ENCODE peak calls at places on chromosome 10, in eight cellular contexts. P is pancreas, Q is GM20000, Z is cardiac muscle cell, M is H9, Y is fibroblast of lung, A is astrocyte of the spinal cord, H is mesothelial cell of epicardium. V is an unnamed sample.

GRCh38 chr10:86960003-86960862 is 1.8 kb downstream of the SNCG start:
- DNase-seq in P (no peak), Q (peak), Z (peak), M (peak), Y (peak), A (peak), H (no peak), V (peak)

GRCh38 chr10:43137971-43138756 is at the start of gene CSGALNACT2:
- DNase-seq in P (peak), Q (peak), Z (peak), M (peak), Y (peak), A (peak), H (peak), V (peak)

GRCh38 chr10:43700306-43700705 is 51.6 kb upstream of the ZNF32 start:
- DNase-seq in P (no peak), Q (no peak), Z (peak), M (no peak), Y (peak), A (no peak), H (no peak), V (peak)

GRCh38 chr10:88754272-88754671 is 5.5 kb upstream of the LIPN start:
- DNase-seq in P (no peak), Q (no peak), Z (peak), M (no peak), Y (peak), A (peak), H (no peak), V (peak)

GRCh38 chr10:76190871-76191270 is 759.4 kb downstream of the LRMDA start:
- DNase-seq in P (no peak), Q (no peak), Z (no peak), M (no peak), Y (peak), A (no peak), H (no peak), V (no peak)

GRCh38 chr10:102652170-102652926 is 8.1 kb downstream of the TRIM8 start:
- DNase-seq in P (no peak), Q (peak), Z (no peak), M (no peak), Y (no peak), A (no peak), H (no peak), V (no peak)

GRCh38 chr10:72009430-72010081 is 45.4 kb downstream of the CHST3 start:
- DNase-seq in P (peak), Q (no peak), Z (peak), M (no peak), Y (peak), A (peak), H (peak), V (peak)

GRCh38 chr10:132648871-132649528 is 111.4 kb downstream of the INPP5A start:
- DNase-seq in P (no peak), Q (no peak), Z (no peak), M (no peak), Y (no peak), A (no peak), H (no peak), V (no peak)

GRCh38 chr10:132916956-132917666 is 25.3 kb downstream of the CFAP46 start:
- DNase-seq in P (no peak), Q (no peak), Z (no peak), M (no peak), Y (no peak), A (no peak), H (peak), V (no peak)

GRCh38 chr10:70540789-70541360 is 61.7 kb downstream of the PRF1 start:
- DNase-seq in P (no peak), Q (no peak), Z (no peak), M (no peak), Y (no peak), A (no peak), H (no peak), V (no peak)

GRCh38 chr10:43202224-43202656 is 64.0 kb downstream of the CSGALNACT2 start:
- DNase-seq in P (peak), Q (peak), Z (peak), M (peak), Y (no peak), A (no peak), H (no peak), V (no peak)

GRCh38 chr10:93926613-93927012 is 32.8 kb downstream of the SLC35G1 start:
- DNase-seq in P (no peak), Q (no peak), Z (no peak), M (no peak), Y (peak), A (no peak), H (no peak), V (no peak)

GRCh38 chr10:98404571-98405396 is 10.2 kb downstream of the PYROXD2 start:
- DNase-seq in P (no peak), Q (peak), Z (no peak), M (no peak), Y (peak), A (peak), H (no peak), V (peak)

GRCh38 chr10:119253433-119254174 is 46.2 kb downstream of the GRK5 start:
- DNase-seq in P (peak), Q (no peak), Z (peak), M (no peak), Y (peak), A (peak), H (peak), V (peak)

GRCh38 chr10:71238626-71239025 is 26.3 kb downstream of the UNC5B start:
- DNase-seq in P (no peak), Q (no peak), Z (no peak), M (no peak), Y (no peak), A (no peak), H (no peak), V (no peak)

GRCh38 chr10:61136151-61136550 is 192.2 kb upstream of the RHOBTB1 start:
- DNase-seq in P (no peak), Q (no peak), Z (peak), M (peak), Y (peak), A (no peak), H (no peak), V (peak)

GRCh38 chr10:53140516-53140915 is 367.9 kb upstream of the MBL2 start:
- DNase-seq in P (no peak), Q (no peak), Z (peak), M (no peak), Y (peak), A (peak), H (no peak), V (no peak)

GRCh38 chr10:131464789-131465188 is 153.3 kb upstream of the TCERG1L start:
- DNase-seq in P (no peak), Q (no peak), Z (no peak), M (no peak), Y (no peak), A (no peak), H (no peak), V (no peak)

GRCh38 chr10:128087884-128088695 is 38.1 kb downstream of the MKI67 start:
- DNase-seq in P (no peak), Q (no peak), Z (no peak), M (peak), Y (no peak), A (no peak), H (no peak), V (peak)
- TF ChIP-seq CTCF in P (no peak), Q (no peak), Z (no peak), M (peak), Y (no peak), A (peak), H (no peak), V (peak)

DNA sequence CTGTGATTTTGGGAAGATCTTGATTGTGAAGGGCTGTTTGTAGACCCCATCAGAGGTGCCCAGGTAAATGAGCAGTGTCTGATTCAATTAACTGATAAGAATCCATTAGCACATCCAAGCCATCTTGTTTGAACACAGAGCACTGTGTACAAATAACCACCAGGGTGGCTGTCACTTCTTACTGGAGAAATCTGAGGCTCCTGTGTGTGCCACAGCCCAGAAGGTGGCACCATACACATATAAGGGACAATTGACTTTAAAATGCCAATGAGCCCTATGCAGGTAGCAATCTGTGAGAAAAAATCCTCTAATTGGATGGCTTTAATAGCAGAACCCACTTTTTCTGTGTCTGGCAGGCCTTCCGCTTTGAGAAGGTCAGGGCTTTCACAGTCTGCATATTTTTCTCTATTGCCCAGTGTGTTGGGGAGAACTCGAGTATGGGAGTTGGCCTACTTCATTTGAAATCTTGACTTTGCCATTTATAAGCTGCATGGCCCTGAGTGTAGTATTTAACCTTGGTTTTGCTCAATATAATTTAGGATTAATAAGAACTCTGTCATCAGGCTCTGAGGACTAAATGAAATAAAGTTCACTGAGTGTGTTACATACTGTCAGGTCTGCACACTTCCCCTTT is 517.4 kb downstream of the CCSER2 start:
- DNase-seq in P (peak), Q (no peak), Z (no peak), M (peak), Y (no peak), A (no peak), H (no peak), V (no peak)
- TF ChIP-seq CTCF in P (peak), Q (no peak), Z (no peak), M (peak), Y (no peak), A (no peak), H (no peak), V (no peak)

GRCh38 chr10:63539377-63539776 is 18.2 kb downstream of the REEP3 start:
- DNase-seq in P (no peak), Q (no peak), Z (no peak), M (no peak), Y (no peak), A (no peak), H (no peak), V (no peak)

GRCh38 chr10:63537511-63537910 is 16.3 kb downstream of the REEP3 start:
- DNase-seq in P (no peak), Q (no peak), Z (no peak), M (no peak), Y (no peak), A (no peak), H (no peak), V (no peak)

GRCh38 chr10:63536678-63537077 is 15.5 kb downstream of the REEP3 start:
- DNase-seq in P (no peak), Q (no peak), Z (no peak), M (no peak), Y (no peak), A (no peak), H (no peak), V (no peak)

GRCh38 chr10:63530409-63530808 is 9.2 kb downstream of the REEP3 start:
- DNase-seq in P (no peak), Q (no peak), Z (no peak), M (no peak), Y (no peak), A (no peak), H (no peak), V (no peak)

DNA sequence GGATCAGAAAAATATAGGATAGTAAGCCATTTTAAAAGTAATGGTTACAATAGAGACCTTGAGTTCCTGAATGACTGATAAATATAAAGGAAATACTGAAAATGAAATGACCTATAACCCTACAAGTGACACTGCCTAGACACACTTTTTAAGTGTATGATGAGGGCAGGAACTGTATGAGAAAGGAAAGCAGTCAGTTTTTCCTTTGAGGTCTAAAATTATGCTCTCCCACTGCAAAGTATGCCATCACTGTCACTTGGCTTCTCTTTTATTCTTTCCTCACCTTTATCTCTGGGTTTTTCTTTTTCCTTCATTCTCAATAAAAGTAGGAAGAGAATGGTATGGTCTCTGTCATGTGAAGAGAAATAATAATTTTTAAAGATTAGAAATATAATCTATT is 13.5 kb downstream of the REEP3 start:
- DNase-seq in P (no peak), Q (no peak), Z (no peak), M (no peak), Y (no peak), A (no peak), H (no peak), V (no peak)
- TF ChIP-seq CTCF in P (no peak), Q (no peak), Z (no peak), M (no peak), Y (no peak), A (no peak), H (no peak), V (no peak)

GRCh38 chr10:4763513-4763912 is 62.5 kb upstream of the AKR1E2 start:
- DNase-seq in P (no peak), Q (no peak), Z (no peak), M (no peak), Y (no peak), A (no peak), H (no peak), V (no peak)

GRCh38 chr10:4767033-4767814 is 58.8 kb upstream of the AKR1E2 start:
- DNase-seq in P (no peak), Q (no peak), Z (peak), M (no peak), Y (peak), A (peak), H (no peak), V (peak)

GRCh38 chr10:4766449-4766848 is 59.6 kb upstream of the AKR1E2 start:
- DNase-seq in P (no peak), Q (no peak), Z (peak), M (no peak), Y (peak), A (no peak), H (no peak), V (no peak)

GRCh38 chr10:4765428-4765827 is 60.6 kb upstream of the AKR1E2 start:
- DNase-seq in P (no peak), Q (no peak), Z (no peak), M (no peak), Y (peak), A (peak), H (no peak), V (peak)

DNA sequence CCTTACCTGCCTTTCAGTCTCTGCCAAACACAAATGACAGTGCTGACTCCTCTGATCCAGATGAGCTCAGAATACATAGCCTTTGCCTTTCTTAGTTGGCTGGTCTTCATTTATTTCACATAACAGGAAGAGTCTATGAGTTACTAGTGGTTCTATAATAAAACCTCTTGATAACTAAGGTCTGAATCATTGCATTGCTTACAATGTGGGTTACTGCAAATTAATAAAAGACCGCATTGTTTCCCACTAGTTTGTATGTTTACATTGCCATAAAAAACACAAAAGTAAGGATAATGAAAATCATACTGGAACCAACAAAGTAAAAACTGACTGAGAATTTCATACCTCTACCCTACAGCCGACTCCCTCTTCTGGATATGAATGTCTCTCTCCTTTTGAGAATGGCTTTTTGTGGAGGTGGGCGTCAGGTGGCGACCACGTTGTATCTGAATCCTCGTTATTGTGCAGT is 62.0 kb upstream of the AKR1E2 start:
- DNase-seq in P (no peak), Q (no peak), Z (peak), M (no peak), Y (peak), A (peak), H (no peak), V (peak)
- TF ChIP-seq CTCF in P (no peak), Q (no peak), Z (no peak), M (no peak), Y (peak), A (peak), H (no peak), V (peak)

GRCh38 chr10:125152646-125153368 is 7.6 kb downstream of the CTBP2 start:
- DNase-seq in P (peak), Q (no peak), Z (peak), M (peak), Y (peak), A (peak), H (no peak), V (no peak)

GRCh38 chr10:125155669-125156068 is 4.7 kb downstream of the CTBP2 start:
- DNase-seq in P (no peak), Q (no peak), Z (no peak), M (no peak), Y (no peak), A (no peak), H (no peak), V (no peak)

GRCh38 chr10:125154529-125154928 is 5.8 kb downstream of the CTBP2 start:
- DNase-seq in P (no peak), Q (no peak), Z (no peak), M (peak), Y (no peak), A (no peak), H (no peak), V (no peak)

GRCh38 chr10:125155101-125155500 is 5.3 kb downstream of the CTBP2 start:
- DNase-seq in P (no peak), Q (no peak), Z (peak), M (peak), Y (peak), A (no peak), H (no peak), V (no peak)

DNA sequence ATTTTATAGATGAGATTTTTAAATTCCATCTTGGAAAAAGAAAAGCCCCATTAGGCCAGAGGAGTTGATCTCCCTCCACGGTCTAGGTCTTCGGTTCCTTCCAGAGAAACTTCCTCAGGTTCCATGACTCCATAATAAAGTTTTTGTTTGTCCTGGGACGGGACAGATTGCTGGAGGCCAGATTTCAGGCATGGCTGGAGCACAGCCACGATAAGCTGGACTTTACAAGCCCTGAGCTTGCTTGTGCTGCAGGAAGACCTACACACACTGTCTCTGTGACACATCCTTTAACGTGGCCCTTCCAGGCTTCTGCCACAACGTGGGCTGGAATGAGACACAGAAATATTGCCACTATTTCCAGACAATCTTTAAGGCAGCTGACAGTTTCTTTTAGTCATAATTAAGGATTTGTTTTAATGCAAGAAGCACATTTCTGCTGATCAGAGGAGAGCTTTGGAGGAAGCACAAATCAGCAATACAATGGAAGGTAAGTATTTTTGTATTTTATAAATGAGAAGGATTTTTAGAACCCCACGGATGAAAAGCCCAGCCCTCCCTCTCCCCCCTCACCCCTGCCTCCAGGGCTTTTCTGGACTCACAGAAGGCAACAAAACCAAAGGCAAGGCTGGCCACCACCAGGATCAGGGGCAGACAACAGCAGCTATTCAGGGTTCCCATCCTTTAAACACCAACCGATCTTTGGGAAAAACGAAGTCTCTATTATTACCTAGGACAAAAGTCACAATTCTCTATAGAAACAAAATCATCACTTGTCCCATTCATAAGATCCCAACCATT is 6.5 kb downstream of the CTBP2 start:
- DNase-seq in P (no peak), Q (no peak), Z (peak), M (peak), Y (peak), A (peak), H (no peak), V (peak)
- TF ChIP-seq CTCF in P (no peak), Q (no peak), Z (no peak), M (no peak), Y (no peak), A (no peak), H (no peak), V (no peak)

V was measured in HFFc6.